ENCODE peak calls at places on chromosome 17, in four cellular contexts. One of them, this sample, is unnamed.

GRCh38 chr17:44971776-44972483 is 3.8 kb upstream of the C1QL1 start:
- DNase-seq in iris pigment epithelial cell: peak
- DNase-seq in KG1: no peak
- DNase-seq in T follicular helper cell: no peak
- DNase-seq in this sample: peak

GRCh38 chr17:13510062-13510461 is 91.7 kb downstream of the HS3ST3A1 start:
- DNase-seq in T follicular helper cell: no peak
- DNase-seq in iris pigment epithelial cell: no peak
- DNase-seq in KG1: no peak
- DNase-seq in this sample: peak

GRCh38 chr17:27690882-27691281 is 59.9 kb downstream of the LGALS9 start:
- DNase-seq in iris pigment epithelial cell: no peak
- DNase-seq in KG1: no peak
- DNase-seq in T follicular helper cell: no peak
- DNase-seq in this sample: no peak

GRCh38 chr17:57107498-57108101 is 22.6 kb downstream of the AKAP1 start:
- DNase-seq in KG1: no peak
- DNase-seq in iris pigment epithelial cell: peak
- DNase-seq in T follicular helper cell: no peak
- DNase-seq in this sample: no peak

GRCh38 chr17:31060814-31061550 is 33.8 kb upstream of the NF1 start:
- DNase-seq in T follicular helper cell: no peak
- DNase-seq in iris pigment epithelial cell: no peak
- DNase-seq in KG1: no peak
- DNase-seq in this sample: no peak

GRCh38 chr17:49861150-49861884 is 13.4 kb upstream of the TAC4 start:
- DNase-seq in T follicular helper cell: peak
- DNase-seq in iris pigment epithelial cell: peak
- DNase-seq in KG1: no peak
- DNase-seq in this sample: peak

GRCh38 chr17:45011767-45012166 is 39.7 kb downstream of the DCAKD start:
- DNase-seq in iris pigment epithelial cell: no peak
- DNase-seq in T follicular helper cell: no peak
- DNase-seq in KG1: no peak
- DNase-seq in this sample: no peak

GRCh38 chr17:49157784-49158183 is 25.2 kb downstream of the B4GALNT2 start:
- DNase-seq in iris pigment epithelial cell: peak
- DNase-seq in KG1: no peak
- DNase-seq in T follicular helper cell: no peak
- DNase-seq in this sample: no peak

GRCh38 chr17:68383443-68384321 is 73.6 kb downstream of the WIPI1 start:
- DNase-seq in iris pigment epithelial cell: peak
- DNase-seq in KG1: no peak
- DNase-seq in T follicular helper cell: no peak
- DNase-seq in this sample: peak

GRCh38 chr17:74190154-74190553 is 13.3 kb upstream of the RPL38 start:
- DNase-seq in T follicular helper cell: no peak
- DNase-seq in iris pigment epithelial cell: peak
- DNase-seq in KG1: no peak
- DNase-seq in this sample: peak

GRCh38 chr17:48540213-48540612 is 4.7 kb downstream of the HOXB2 start:
- DNase-seq in T follicular helper cell: no peak
- DNase-seq in KG1: no peak
- DNase-seq in iris pigment epithelial cell: no peak
- DNase-seq in this sample: no peak

GRCh38 chr17:12078791-12079190 is 58.1 kb downstream of the MAP2K4 start:
- DNase-seq in iris pigment epithelial cell: peak
- DNase-seq in T follicular helper cell: no peak
- DNase-seq in KG1: no peak
- DNase-seq in this sample: peak

GRCh38 chr17:12982224-12982623 is 35.6 kb downstream of the ELAC2 start:
- DNase-seq in iris pigment epithelial cell: no peak
- DNase-seq in T follicular helper cell: no peak
- DNase-seq in KG1: no peak
- DNase-seq in this sample: no peak

GRCh38 chr17:33127706-33128105 is 136.1 kb downstream of the SPACA3 start:
- DNase-seq in KG1: no peak
- DNase-seq in iris pigment epithelial cell: no peak
- DNase-seq in T follicular helper cell: no peak
- DNase-seq in this sample: peak

GRCh38 chr17:49290690-49291326 is 60.2 kb upstream of the PHOSPHO1 start:
- DNase-seq in iris pigment epithelial cell: peak
- DNase-seq in T follicular helper cell: no peak
- DNase-seq in KG1: peak
- DNase-seq in this sample: peak

GRCh38 chr17:50133769-50134099 is 3.8 kb upstream of the SAMD14 start:
- DNase-seq in KG1: no peak
- DNase-seq in T follicular helper cell: no peak
- DNase-seq in iris pigment epithelial cell: no peak
- DNase-seq in this sample: no peak

GRCh38 chr17:62824290-62825135 is 16.4 kb upstream of the MARCHF10 start:
- DNase-seq in T follicular helper cell: no peak
- DNase-seq in iris pigment epithelial cell: peak
- DNase-seq in KG1: no peak
- DNase-seq in this sample: peak

GRCh38 chr17:15651001-15651582 is 31.6 kb upstream of the FBXW10B start:
- DNase-seq in iris pigment epithelial cell: no peak
- DNase-seq in T follicular helper cell: no peak
- DNase-seq in KG1: no peak
- DNase-seq in this sample: no peak

GRCh38 chr17:35841505-35841904 is 27.2 kb downstream of the HEATR9 start:
- DNase-seq in iris pigment epithelial cell: peak
- DNase-seq in T follicular helper cell: no peak
- DNase-seq in KG1: no peak
- DNase-seq in this sample: peak

GRCh38 chr17:63841350-63842172 is 924 bp downstream of the SMARCD2 start:
- DNase-seq in KG1: no peak
- DNase-seq in iris pigment epithelial cell: peak
- DNase-seq in T follicular helper cell: no peak
- DNase-seq in this sample: peak

GRCh38 chr17:29855686-29856085 is 74.3 kb downstream of the SSH2 start:
- DNase-seq in KG1: no peak
- DNase-seq in iris pigment epithelial cell: peak
- DNase-seq in T follicular helper cell: no peak
- DNase-seq in this sample: peak

GRCh38 chr17:17808706-17809432 is 27.9 kb downstream of the SREBF1 start:
- DNase-seq in iris pigment epithelial cell: no peak
- DNase-seq in KG1: no peak
- DNase-seq in T follicular helper cell: no peak
- DNase-seq in this sample: peak

GRCh38 chr17:12566281-12567002 is 99.2 kb upstream of the MYOCD start:
- DNase-seq in T follicular helper cell: no peak
- DNase-seq in KG1: no peak
- DNase-seq in iris pigment epithelial cell: no peak
- DNase-seq in this sample: no peak

GRCh38 chr17:77319211-77320031 is 178.7 kb downstream of the SEC14L1 start:
- DNase-seq in iris pigment epithelial cell: peak
- DNase-seq in T follicular helper cell: peak
- DNase-seq in KG1: peak
- DNase-seq in this sample: peak

GRCh38 chr17:64614266-64615011 is 47.7 kb downstream of the SMURF2 start:
- DNase-seq in T follicular helper cell: no peak
- DNase-seq in iris pigment epithelial cell: peak
- DNase-seq in KG1: no peak
- DNase-seq in this sample: no peak

GRCh38 chr17:33520404-33521032 is 227.4 kb upstream of the ASIC2 start:
- DNase-seq in KG1: peak
- DNase-seq in iris pigment epithelial cell: peak
- DNase-seq in T follicular helper cell: peak
- DNase-seq in this sample: peak

GRCh38 chr17:42623732-42624596 is 14.5 kb downstream of the TUBG1 start:
- DNase-seq in iris pigment epithelial cell: peak
- DNase-seq in T follicular helper cell: no peak
- DNase-seq in KG1: no peak
- DNase-seq in this sample: peak

GRCh38 chr17:8406174-8406573 is 8.5 kb upstream of the RNF222 start:
- DNase-seq in T follicular helper cell: no peak
- DNase-seq in KG1: no peak
- DNase-seq in iris pigment epithelial cell: no peak
- DNase-seq in this sample: no peak

GRCh38 chr17:42133461-42134041 is 10.9 kb downstream of the HSPB9 start:
- DNase-seq in KG1: no peak
- DNase-seq in iris pigment epithelial cell: no peak
- DNase-seq in T follicular helper cell: no peak
- DNase-seq in this sample: no peak

GRCh38 chr17:80761421-80761871 is 216.8 kb downstream of the RPTOR start:
- DNase-seq in iris pigment epithelial cell: peak
- DNase-seq in KG1: peak
- DNase-seq in T follicular helper cell: peak
- DNase-seq in this sample: peak